ENCODE peak calls at places on chromosomes 4 and X, in five cellular contexts. One of them, this sample, is unnamed.

GRCh38 chrX:15744181-15744867 is 6.3 kb downstream of the CA5B start:
- DNase-seq in T-helper 2 cell treated with Interferon-gamma antibody and Interleukin-4, amounts not matched to agents 5 μg/mL and 100 μg/mL, for 36 hours: no peak
- DNase-seq in MCF 10A: peak
- DNase-seq in cardiac septum: no peak
- DNase-seq in dorsolateral prefrontal cortex: no peak
- DNase-seq in this sample: no peak

GRCh38 chr4:142563682-142564291 is 282.3 kb downstream of the INPP4B start:
- DNase-seq in T-helper 2 cell treated with Interferon-gamma antibody and Interleukin-4, amounts not matched to agents 5 μg/mL and 100 μg/mL, for 36 hours: no peak
- DNase-seq in MCF 10A: peak
- DNase-seq in cardiac septum: no peak
- DNase-seq in dorsolateral prefrontal cortex: no peak
- DNase-seq in this sample: no peak

GRCh38 chr4:175351473-175351872 is 433.3 kb downstream of the ADAM29 start:
- DNase-seq in T-helper 2 cell treated with Interferon-gamma antibody and Interleukin-4, amounts not matched to agents 5 μg/mL and 100 μg/mL, for 36 hours: no peak
- DNase-seq in MCF 10A: no peak
- DNase-seq in cardiac septum: no peak
- DNase-seq in dorsolateral prefrontal cortex: no peak
- DNase-seq in this sample: peak

GRCh38 chrX:123884809-123885408 is 25.1 kb downstream of the XIAP start:
- DNase-seq in T-helper 2 cell treated with Interferon-gamma antibody and Interleukin-4, amounts not matched to agents 5 μg/mL and 100 μg/mL, for 36 hours: no peak
- DNase-seq in MCF 10A: peak
- DNase-seq in cardiac septum: no peak
- DNase-seq in dorsolateral prefrontal cortex: no peak
- DNase-seq in this sample: peak

GRCh38 chrX:81564851-81565250 is 362.9 kb downstream of the SH3BGRL start:
- DNase-seq in T-helper 2 cell treated with Interferon-gamma antibody and Interleukin-4, amounts not matched to agents 5 μg/mL and 100 μg/mL, for 36 hours: no peak
- DNase-seq in MCF 10A: no peak
- DNase-seq in cardiac septum: no peak
- DNase-seq in dorsolateral prefrontal cortex: no peak
- DNase-seq in this sample: no peak

GRCh38 chr4:8871417-8872401 is at the start of gene HMX1:
- DNase-seq in T-helper 2 cell treated with Interferon-gamma antibody and Interleukin-4, amounts not matched to agents 5 μg/mL and 100 μg/mL, for 36 hours: no peak
- DNase-seq in MCF 10A: no peak
- DNase-seq in cardiac septum: no peak
- DNase-seq in dorsolateral prefrontal cortex: peak
- DNase-seq in this sample: peak

GRCh38 chr4:134326866-134327265 is 125.3 kb upstream of the PABPC4L start:
- DNase-seq in T-helper 2 cell treated with Interferon-gamma antibody and Interleukin-4, amounts not matched to agents 5 μg/mL and 100 μg/mL, for 36 hours: no peak
- DNase-seq in MCF 10A: no peak
- DNase-seq in cardiac septum: no peak
- DNase-seq in dorsolateral prefrontal cortex: no peak
- DNase-seq in this sample: no peak

GRCh38 chr4:147599206-147599605 is 18.0 kb upstream of the TMEM184C start:
- DNase-seq in T-helper 2 cell treated with Interferon-gamma antibody and Interleukin-4, amounts not matched to agents 5 μg/mL and 100 μg/mL, for 36 hours: no peak
- DNase-seq in MCF 10A: no peak
- DNase-seq in cardiac septum: no peak
- DNase-seq in dorsolateral prefrontal cortex: no peak
- DNase-seq in this sample: no peak

GRCh38 chrX:139304471-139304870 is 226.1 kb upstream of the F9 start:
- DNase-seq in T-helper 2 cell treated with Interferon-gamma antibody and Interleukin-4, amounts not matched to agents 5 μg/mL and 100 μg/mL, for 36 hours: no peak
- DNase-seq in MCF 10A: no peak
- DNase-seq in cardiac septum: no peak
- DNase-seq in dorsolateral prefrontal cortex: no peak
- DNase-seq in this sample: no peak

GRCh38 chr4:6121276-6121850 is 79.0 kb downstream of the JAKMIP1 start:
- DNase-seq in T-helper 2 cell treated with Interferon-gamma antibody and Interleukin-4, amounts not matched to agents 5 μg/mL and 100 μg/mL, for 36 hours: no peak
- DNase-seq in MCF 10A: no peak
- DNase-seq in cardiac septum: peak
- DNase-seq in dorsolateral prefrontal cortex: no peak
- DNase-seq in this sample: no peak

GRCh38 chr4:121070696-121071639 is 1.4 kb downstream of the NDNF start:
- DNase-seq in T-helper 2 cell treated with Interferon-gamma antibody and Interleukin-4, amounts not matched to agents 5 μg/mL and 100 μg/mL, for 36 hours: peak
- DNase-seq in MCF 10A: no peak
- DNase-seq in cardiac septum: peak
- DNase-seq in dorsolateral prefrontal cortex: no peak
- DNase-seq in this sample: peak

GRCh38 chr4:153383131-153383530 is 38.6 kb downstream of the MND1 start:
- DNase-seq in T-helper 2 cell treated with Interferon-gamma antibody and Interleukin-4, amounts not matched to agents 5 μg/mL and 100 μg/mL, for 36 hours: no peak
- DNase-seq in MCF 10A: no peak
- DNase-seq in cardiac septum: no peak
- DNase-seq in dorsolateral prefrontal cortex: no peak
- DNase-seq in this sample: no peak

GRCh38 chr4:3468804-3469203 is 5.7 kb downstream of the DOK7 start:
- DNase-seq in T-helper 2 cell treated with Interferon-gamma antibody and Interleukin-4, amounts not matched to agents 5 μg/mL and 100 μg/mL, for 36 hours: no peak
- DNase-seq in MCF 10A: no peak
- DNase-seq in cardiac septum: no peak
- DNase-seq in dorsolateral prefrontal cortex: no peak
- DNase-seq in this sample: no peak

GRCh38 chr4:144351306-144351705 is 210.8 kb upstream of the GYPA start:
- DNase-seq in T-helper 2 cell treated with Interferon-gamma antibody and Interleukin-4, amounts not matched to agents 5 μg/mL and 100 μg/mL, for 36 hours: no peak
- DNase-seq in MCF 10A: no peak
- DNase-seq in cardiac septum: no peak
- DNase-seq in dorsolateral prefrontal cortex: no peak
- DNase-seq in this sample: no peak

GRCh38 chr4:127737295-127737694 is 7.1 kb downstream of the SLC25A31 start:
- DNase-seq in T-helper 2 cell treated with Interferon-gamma antibody and Interleukin-4, amounts not matched to agents 5 μg/mL and 100 μg/mL, for 36 hours: no peak
- DNase-seq in MCF 10A: no peak
- DNase-seq in cardiac septum: no peak
- DNase-seq in dorsolateral prefrontal cortex: no peak
- DNase-seq in this sample: no peak

This sample was measured in NCI-H82.